ENCODE peak calls at places on chromosomes 5 and 9, in ten cellular contexts. One of them, this sample, is unnamed.

GRCh38 chr9:86534572-86535258 is 180.5 kb upstream of the TUT7 start:
- DNase-seq in RPMI7951: peak; percentile 6
- DNase-seq in AG09309: peak; percentile 80
- DNase-seq in GM13977: no peak
- DNase-seq in HT-29: no peak
- DNase-seq in T-helper 1 cell: no peak
- DNase-seq in glutamatergic neuron: no peak
- DNase-seq in activated B cell treated with CpG ODN at 0.5 μM for 24 hours: no peak
- DNase-seq in EL: no peak
- DNase-seq in HAP-1: no peak
- DNase-seq in this sample: no peak

GRCh38 chr5:112350626-112351025 is 68.5 kb downstream of the EPB41L4A start:
- DNase-seq in HT-29: no peak
- DNase-seq in EL: no peak
- DNase-seq in GM13977: no peak
- DNase-seq in HAP-1: no peak
- DNase-seq in RPMI7951: no peak
- DNase-seq in T-helper 1 cell: no peak
- DNase-seq in glutamatergic neuron: no peak
- DNase-seq in activated B cell treated with CpG ODN at 0.5 μM for 24 hours: no peak
- DNase-seq in AG09309: no peak
- DNase-seq in this sample: no peak

GRCh38 chr5:170221319-170221718 is 11.5 kb upstream of the C5orf58 start:
- DNase-seq in GM13977: no peak
- DNase-seq in T-helper 1 cell: no peak
- DNase-seq in glutamatergic neuron: no peak
- DNase-seq in activated B cell treated with CpG ODN at 0.5 μM for 24 hours: no peak
- DNase-seq in RPMI7951: peak; percentile 45
- DNase-seq in HT-29: no peak
- DNase-seq in HAP-1: peak; percentile 98
- DNase-seq in EL: no peak
- DNase-seq in AG09309: no peak
- DNase-seq in this sample: peak; percentile 64

GRCh38 chr9:105063665-105064247 is 135.8 kb upstream of the ABCA1 start:
- DNase-seq in GM13977: peak; percentile 16
- DNase-seq in glutamatergic neuron: no peak
- DNase-seq in HT-29: no peak
- DNase-seq in EL: peak; percentile 67
- DNase-seq in AG09309: peak; percentile 91
- DNase-seq in activated B cell treated with CpG ODN at 0.5 μM for 24 hours: no peak
- DNase-seq in T-helper 1 cell: no peak
- DNase-seq in HAP-1: no peak
- DNase-seq in RPMI7951: peak; percentile 89
- DNase-seq in this sample: no peak

GRCh38 chr5:108074626-108075025 is 307.3 kb downstream of the FBXL17 start:
- DNase-seq in RPMI7951: no peak
- DNase-seq in activated B cell treated with CpG ODN at 0.5 μM for 24 hours: no peak
- DNase-seq in GM13977: no peak
- DNase-seq in HT-29: no peak
- DNase-seq in EL: no peak
- DNase-seq in AG09309: no peak
- DNase-seq in T-helper 1 cell: no peak
- DNase-seq in HAP-1: peak; percentile 74
- DNase-seq in glutamatergic neuron: no peak
- DNase-seq in this sample: no peak

GRCh38 chr9:81689343-81690175 is at the start of gene TLE1:
- DNase-seq in HT-29: peak; percentile 99
- DNase-seq in glutamatergic neuron: peak; percentile 100
- DNase-seq in HAP-1: peak; percentile 90
- DNase-seq in GM13977: peak; percentile 72
- DNase-seq in AG09309: peak; percentile 96
- DNase-seq in activated B cell treated with CpG ODN at 0.5 μM for 24 hours: peak; percentile 94
- DNase-seq in EL: peak; percentile 100
- DNase-seq in RPMI7951: peak; percentile 99
- DNase-seq in T-helper 1 cell: peak; percentile 58
- DNase-seq in this sample: peak; percentile 97

GRCh38 chr9:120875643-120875953 is 1.4 kb downstream of the PHF19 start:
- DNase-seq in activated B cell treated with CpG ODN at 0.5 μM for 24 hours: no peak
- DNase-seq in GM13977: no peak
- DNase-seq in HT-29: peak; percentile 29
- DNase-seq in RPMI7951: no peak
- DNase-seq in glutamatergic neuron: no peak
- DNase-seq in EL: no peak
- DNase-seq in AG09309: no peak
- DNase-seq in HAP-1: no peak
- DNase-seq in T-helper 1 cell: no peak
- DNase-seq in this sample: no peak

GRCh38 chr5:57696906-57697590 is 214.4 kb upstream of the ACTBL2 start:
- DNase-seq in activated B cell treated with CpG ODN at 0.5 μM for 24 hours: no peak
- DNase-seq in AG09309: no peak
- DNase-seq in HAP-1: no peak
- DNase-seq in EL: no peak
- DNase-seq in T-helper 1 cell: no peak
- DNase-seq in RPMI7951: no peak
- DNase-seq in glutamatergic neuron: no peak
- DNase-seq in GM13977: no peak
- DNase-seq in HT-29: no peak
- DNase-seq in this sample: peak; percentile 17

GRCh38 chr9:135796784-135797462 is 94.9 kb downstream of the KCNT1 start:
- DNase-seq in T-helper 1 cell: no peak
- DNase-seq in AG09309: no peak
- DNase-seq in EL: no peak
- DNase-seq in activated B cell treated with CpG ODN at 0.5 μM for 24 hours: no peak
- DNase-seq in GM13977: no peak
- DNase-seq in RPMI7951: no peak
- DNase-seq in HAP-1: no peak
- DNase-seq in glutamatergic neuron: no peak
- DNase-seq in HT-29: no peak
- DNase-seq in this sample: no peak

GRCh38 chr5:35183243-35183955 is 46.9 kb downstream of the PRLR start:
- DNase-seq in HAP-1: peak; percentile 66
- DNase-seq in GM13977: peak; percentile 44
- DNase-seq in activated B cell treated with CpG ODN at 0.5 μM for 24 hours: no peak
- DNase-seq in RPMI7951: peak; percentile 63
- DNase-seq in glutamatergic neuron: peak; percentile 55
- DNase-seq in EL: peak; percentile 73
- DNase-seq in AG09309: no peak
- DNase-seq in HT-29: peak; percentile 94
- DNase-seq in T-helper 1 cell: no peak
- DNase-seq in this sample: peak; percentile 29

GRCh38 chr9:33908114-33908513 is 91.2 kb downstream of the UBE2R2 start:
- DNase-seq in activated B cell treated with CpG ODN at 0.5 μM for 24 hours: no peak
- DNase-seq in RPMI7951: no peak
- DNase-seq in T-helper 1 cell: no peak
- DNase-seq in EL: no peak
- DNase-seq in glutamatergic neuron: no peak
- DNase-seq in AG09309: no peak
- DNase-seq in HT-29: no peak
- DNase-seq in HAP-1: peak; percentile 24
- DNase-seq in GM13977: no peak
- DNase-seq in this sample: no peak

GRCh38 chr5:124745367-124746251 is 830 bp downstream of the ZNF608 start:
- DNase-seq in RPMI7951: peak; percentile 42
- DNase-seq in T-helper 1 cell: no peak
- DNase-seq in glutamatergic neuron: no peak
- DNase-seq in HAP-1: peak; percentile 46
- DNase-seq in AG09309: no peak
- DNase-seq in EL: no peak
- DNase-seq in HT-29: peak; percentile 25
- DNase-seq in activated B cell treated with CpG ODN at 0.5 μM for 24 hours: no peak
- DNase-seq in GM13977: no peak
- DNase-seq in this sample: peak; percentile 61

GRCh38 chr9:23766613-23767012 is 59.4 kb downstream of the ELAVL2 start:
- DNase-seq in GM13977: no peak
- DNase-seq in AG09309: no peak
- DNase-seq in activated B cell treated with CpG ODN at 0.5 μM for 24 hours: no peak
- DNase-seq in HAP-1: no peak
- DNase-seq in RPMI7951: no peak
- DNase-seq in glutamatergic neuron: no peak
- DNase-seq in HT-29: no peak
- DNase-seq in EL: no peak
- DNase-seq in T-helper 1 cell: no peak
- DNase-seq in this sample: no peak

GRCh38 chr9:137319434-137319975 is 17.4 kb upstream of the NRARP start:
- DNase-seq in HAP-1: no peak
- DNase-seq in GM13977: no peak
- DNase-seq in AG09309: no peak
- DNase-seq in RPMI7951: no peak
- DNase-seq in T-helper 1 cell: no peak
- DNase-seq in EL: no peak
- DNase-seq in activated B cell treated with CpG ODN at 0.5 μM for 24 hours: no peak
- DNase-seq in HT-29: no peak
- DNase-seq in glutamatergic neuron: no peak
- DNase-seq in this sample: no peak

GRCh38 chr5:78568212-78568611 is 80.4 kb downstream of the LHFPL2 start:
- DNase-seq in RPMI7951: no peak
- DNase-seq in T-helper 1 cell: no peak
- DNase-seq in HT-29: no peak
- DNase-seq in GM13977: no peak
- DNase-seq in activated B cell treated with CpG ODN at 0.5 μM for 24 hours: no peak
- DNase-seq in HAP-1: no peak
- DNase-seq in AG09309: no peak
- DNase-seq in glutamatergic neuron: no peak
- DNase-seq in EL: no peak
- DNase-seq in this sample: peak; percentile 52

GRCh38 chr5:93100433-93100832 is 480.6 kb downstream of the NR2F1-AS1 start:
- DNase-seq in RPMI7951: peak; percentile 76
- DNase-seq in GM13977: no peak
- DNase-seq in glutamatergic neuron: no peak
- DNase-seq in EL: peak; percentile 75
- DNase-seq in AG09309: peak; percentile 68
- DNase-seq in HAP-1: no peak
- DNase-seq in HT-29: peak; percentile 45
- DNase-seq in activated B cell treated with CpG ODN at 0.5 μM for 24 hours: no peak
- DNase-seq in T-helper 1 cell: no peak
- DNase-seq in this sample: no peak

GRCh38 chr5:158462349-158463114 is 603.6 kb upstream of the CLINT1 start:
- DNase-seq in T-helper 1 cell: no peak
- DNase-seq in RPMI7951: no peak
- DNase-seq in activated B cell treated with CpG ODN at 0.5 μM for 24 hours: no peak
- DNase-seq in EL: no peak
- DNase-seq in AG09309: no peak
- DNase-seq in glutamatergic neuron: no peak
- DNase-seq in HT-29: no peak
- DNase-seq in HAP-1: no peak
- DNase-seq in GM13977: no peak
- DNase-seq in this sample: no peak

GRCh38 chr5:181107699-181108098 is 23.3 kb downstream of the OR2V1 start:
- DNase-seq in HT-29: no peak
- DNase-seq in EL: no peak
- DNase-seq in glutamatergic neuron: no peak
- DNase-seq in GM13977: no peak
- DNase-seq in RPMI7951: no peak
- DNase-seq in AG09309: no peak
- DNase-seq in activated B cell treated with CpG ODN at 0.5 μM for 24 hours: no peak
- DNase-seq in HAP-1: no peak
- DNase-seq in T-helper 1 cell: no peak
- DNase-seq in this sample: no peak

GRCh38 chr5:179554981-179555380 is 4.6 kb downstream of the RUFY1 start:
- DNase-seq in glutamatergic neuron: no peak
- DNase-seq in RPMI7951: no peak
- DNase-seq in HT-29: no peak
- DNase-seq in GM13977: no peak
- DNase-seq in EL: no peak
- DNase-seq in AG09309: no peak
- DNase-seq in activated B cell treated with CpG ODN at 0.5 μM for 24 hours: no peak
- DNase-seq in T-helper 1 cell: no peak
- DNase-seq in HAP-1: no peak
- DNase-seq in this sample: no peak

GRCh38 chr5:109692011-109692410 is 2.3 kb downstream of the MAN2A1 start:
- DNase-seq in T-helper 1 cell: no peak
- DNase-seq in EL: peak; percentile 58
- DNase-seq in HAP-1: no peak
- DNase-seq in RPMI7951: peak; percentile 45
- DNase-seq in HT-29: no peak
- DNase-seq in activated B cell treated with CpG ODN at 0.5 μM for 24 hours: no peak
- DNase-seq in GM13977: peak; percentile 11
- DNase-seq in AG09309: no peak
- DNase-seq in glutamatergic neuron: no peak
- DNase-seq in this sample: peak; percentile 29

GRCh38 chr9:20040991-20041606 is 252.3 kb upstream of the SLC24A2 start:
- DNase-seq in T-helper 1 cell: no peak
- DNase-seq in AG09309: no peak
- DNase-seq in RPMI7951: no peak
- DNase-seq in glutamatergic neuron: no peak
- DNase-seq in GM13977: no peak
- DNase-seq in activated B cell treated with CpG ODN at 0.5 μM for 24 hours: no peak
- DNase-seq in HT-29: no peak
- DNase-seq in EL: no peak
- DNase-seq in HAP-1: no peak
- DNase-seq in this sample: peak; percentile 58

GRCh38 chr5:109958082-109958481 is 268.4 kb downstream of the MAN2A1 start:
- DNase-seq in EL: no peak
- DNase-seq in glutamatergic neuron: no peak
- DNase-seq in RPMI7951: no peak
- DNase-seq in GM13977: no peak
- DNase-seq in activated B cell treated with CpG ODN at 0.5 μM for 24 hours: no peak
- DNase-seq in HT-29: no peak
- DNase-seq in AG09309: no peak
- DNase-seq in T-helper 1 cell: no peak
- DNase-seq in HAP-1: no peak
- DNase-seq in this sample: no peak

GRCh38 chr5:139050432-139050831 is 147.7 kb downstream of the SIL1 start:
- DNase-seq in glutamatergic neuron: no peak
- DNase-seq in T-helper 1 cell: no peak
- DNase-seq in RPMI7951: no peak
- DNase-seq in AG09309: no peak
- DNase-seq in HAP-1: no peak
- DNase-seq in EL: no peak
- DNase-seq in HT-29: no peak
- DNase-seq in activated B cell treated with CpG ODN at 0.5 μM for 24 hours: no peak
- DNase-seq in GM13977: no peak
- DNase-seq in this sample: no peak

GRCh38 chr5:75545131-75545530 is 33.4 kb downstream of the POLK start:
- DNase-seq in GM13977: no peak
- DNase-seq in EL: no peak
- DNase-seq in RPMI7951: peak; percentile 27
- DNase-seq in T-helper 1 cell: no peak
- DNase-seq in AG09309: no peak
- DNase-seq in glutamatergic neuron: no peak
- DNase-seq in HAP-1: no peak
- DNase-seq in HT-29: no peak
- DNase-seq in activated B cell treated with CpG ODN at 0.5 μM for 24 hours: no peak
- DNase-seq in this sample: no peak

GRCh38 chr5:54785729-54786548 is 199.5 kb downstream of the ESM1 start:
- DNase-seq in GM13977: no peak
- DNase-seq in HAP-1: no peak
- DNase-seq in EL: peak; percentile 11
- DNase-seq in T-helper 1 cell: no peak
- DNase-seq in activated B cell treated with CpG ODN at 0.5 μM for 24 hours: peak; percentile 47
- DNase-seq in glutamatergic neuron: no peak
- DNase-seq in HT-29: no peak
- DNase-seq in AG09309: no peak
- DNase-seq in RPMI7951: peak; percentile 26
- DNase-seq in this sample: peak; percentile 73

GRCh38 chr5:137752873-137753226 is 1.3 kb downstream of the HNRNPA0 start:
- DNase-seq in HAP-1: peak; percentile 39
- DNase-seq in GM13977: no peak
- DNase-seq in EL: peak; percentile 55
- DNase-seq in T-helper 1 cell: no peak
- DNase-seq in HT-29: peak; percentile 22
- DNase-seq in glutamatergic neuron: no peak
- DNase-seq in activated B cell treated with CpG ODN at 0.5 μM for 24 hours: no peak
- DNase-seq in AG09309: no peak
- DNase-seq in RPMI7951: peak; percentile 27
- DNase-seq in this sample: no peak

GRCh38 chr5:58369513-58370156 is 90.3 kb downstream of the PLK2 start:
- DNase-seq in glutamatergic neuron: no peak
- DNase-seq in EL: no peak
- DNase-seq in AG09309: no peak
- DNase-seq in HT-29: no peak
- DNase-seq in activated B cell treated with CpG ODN at 0.5 μM for 24 hours: no peak
- DNase-seq in RPMI7951: no peak
- DNase-seq in HAP-1: no peak
- DNase-seq in T-helper 1 cell: no peak
- DNase-seq in GM13977: no peak
- DNase-seq in this sample: no peak

GRCh38 chr9:132541051-132541450 is 41.4 kb upstream of the BARHL1 start:
- DNase-seq in RPMI7951: no peak
- DNase-seq in activated B cell treated with CpG ODN at 0.5 μM for 24 hours: no peak
- DNase-seq in T-helper 1 cell: no peak
- DNase-seq in AG09309: no peak
- DNase-seq in GM13977: no peak
- DNase-seq in EL: no peak
- DNase-seq in glutamatergic neuron: no peak
- DNase-seq in HT-29: no peak
- DNase-seq in HAP-1: no peak
- DNase-seq in this sample: no peak

This sample was measured in midbrain.